ENCODE peak calls at places on chromosomes 5 and 9, in five cellular contexts. One of them, this sample, is unnamed.

GRCh38 chr9:20028849-20029231 is 240.0 kb upstream of the SLC24A2 start:
- DNase-seq in RWPE2: no peak
- DNase-seq in CD8-positive, alpha-beta T cell: no peak
- DNase-seq in A673: no peak
- DNase-seq in neuronal stem cell: no peak
- DNase-seq in this sample: no peak

GRCh38 chr5:101364469-101364868 is 461.4 kb upstream of the ST8SIA4 start:
- DNase-seq in RWPE2: no peak
- DNase-seq in CD8-positive, alpha-beta T cell: no peak
- DNase-seq in A673: no peak
- DNase-seq in neuronal stem cell: no peak
- DNase-seq in this sample: no peak

GRCh38 chr9:76441551-76442322 is 17.2 kb upstream of the GCNT1 start:
- DNase-seq in RWPE2: no peak
- DNase-seq in CD8-positive, alpha-beta T cell: no peak
- DNase-seq in A673: no peak
- DNase-seq in neuronal stem cell: no peak
- DNase-seq in this sample: no peak

GRCh38 chr5:126852104-126852531 is 75.2 kb downstream of the LMNB1 start:
- DNase-seq in RWPE2: no peak
- DNase-seq in CD8-positive, alpha-beta T cell: peak; percentile 21
- DNase-seq in A673: no peak
- DNase-seq in neuronal stem cell: no peak
- DNase-seq in this sample: no peak

GRCh38 chr9:100561256-100561655 is 16.6 kb upstream of the CAVIN4 start:
- DNase-seq in RWPE2: no peak
- DNase-seq in CD8-positive, alpha-beta T cell: no peak
- DNase-seq in A673: no peak
- DNase-seq in neuronal stem cell: no peak
- DNase-seq in this sample: no peak

GRCh38 chr5:37211661-37212060 is 37.5 kb downstream of the CPLANE1 start:
- DNase-seq in RWPE2: no peak
- DNase-seq in CD8-positive, alpha-beta T cell: no peak
- DNase-seq in A673: no peak
- DNase-seq in neuronal stem cell: no peak
- DNase-seq in this sample: no peak

GRCh38 chr9:76459691-76460635 is 981 bp downstream of the GCNT1 start:
- DNase-seq in RWPE2: peak; percentile 55
- DNase-seq in CD8-positive, alpha-beta T cell: no peak
- DNase-seq in A673: peak; percentile 23
- DNase-seq in neuronal stem cell: peak; percentile 23
- DNase-seq in this sample: peak; percentile 61

GRCh38 chr5:137516961-137517360 is 17.8 kb upstream of the SPOCK1 start:
- DNase-seq in RWPE2: no peak
- DNase-seq in CD8-positive, alpha-beta T cell: no peak
- DNase-seq in A673: no peak
- DNase-seq in neuronal stem cell: no peak
- DNase-seq in this sample: no peak

GRCh38 chr5:80092521-80093107 is 57.5 kb downstream of the THBS4 start:
- DNase-seq in RWPE2: no peak
- DNase-seq in CD8-positive, alpha-beta T cell: no peak
- DNase-seq in A673: no peak
- DNase-seq in neuronal stem cell: no peak
- DNase-seq in this sample: no peak

GRCh38 chr5:181260720-181261319 is at the start of gene TRIM52:
- DNase-seq in RWPE2: peak; percentile 95
- DNase-seq in CD8-positive, alpha-beta T cell: peak; percentile 86
- DNase-seq in A673: peak; percentile 91
- DNase-seq in neuronal stem cell: peak; percentile 94
- DNase-seq in this sample: peak; percentile 97

GRCh38 chr5:101977729-101978345 is 318.2 kb downstream of the SLCO4C1 start:
- DNase-seq in RWPE2: no peak
- DNase-seq in CD8-positive, alpha-beta T cell: no peak
- DNase-seq in A673: peak; percentile 72
- DNase-seq in neuronal stem cell: peak; percentile 56
- DNase-seq in this sample: peak; percentile 82

GRCh38 chr9:86355814-86356213 is 1.6 kb upstream of the TUT7 start:
- DNase-seq in RWPE2: no peak
- DNase-seq in CD8-positive, alpha-beta T cell: no peak
- DNase-seq in A673: no peak
- DNase-seq in neuronal stem cell: no peak
- DNase-seq in this sample: no peak

GRCh38 chr9:85658716-85659115 is 83.0 kb downstream of the AGTPBP1 start:
- DNase-seq in RWPE2: no peak
- DNase-seq in CD8-positive, alpha-beta T cell: no peak
- DNase-seq in A673: no peak
- DNase-seq in neuronal stem cell: no peak
- DNase-seq in this sample: no peak

GRCh38 chr5:62934319-62934718 is 355.7 kb downstream of the LRRC70 start:
- DNase-seq in RWPE2: no peak
- DNase-seq in CD8-positive, alpha-beta T cell: no peak
- DNase-seq in A673: no peak
- DNase-seq in neuronal stem cell: no peak
- DNase-seq in this sample: no peak

GRCh38 chr5:11494340-11494739 is 409.9 kb downstream of the CTNND2 start:
- DNase-seq in RWPE2: no peak
- DNase-seq in CD8-positive, alpha-beta T cell: no peak
- DNase-seq in A673: no peak
- DNase-seq in neuronal stem cell: no peak
- DNase-seq in this sample: peak; percentile 47

GRCh38 chr9:128371622-128372117 is 496 bp downstream of the URM1 start:
- DNase-seq in RWPE2: no peak
- DNase-seq in CD8-positive, alpha-beta T cell: no peak
- DNase-seq in A673: no peak
- DNase-seq in neuronal stem cell: no peak
- DNase-seq in this sample: no peak

GRCh38 chr5:143101740-143102386 is 301.6 kb downstream of the NR3C1 start:
- DNase-seq in RWPE2: no peak
- DNase-seq in CD8-positive, alpha-beta T cell: no peak
- DNase-seq in A673: no peak
- DNase-seq in neuronal stem cell: no peak
- DNase-seq in this sample: no peak

GRCh38 chr9:33112099-33112498 is 35.6 kb upstream of the SMU1 start:
- DNase-seq in RWPE2: no peak
- DNase-seq in CD8-positive, alpha-beta T cell: no peak
- DNase-seq in A673: no peak
- DNase-seq in neuronal stem cell: no peak
- DNase-seq in this sample: peak; percentile 29

GRCh38 chr9:70639853-70640814 is 225.7 kb upstream of the KLF9 start:
- DNase-seq in RWPE2: no peak
- DNase-seq in CD8-positive, alpha-beta T cell: no peak
- DNase-seq in A673: peak; percentile 61
- DNase-seq in neuronal stem cell: peak; percentile 64
- DNase-seq in this sample: peak; percentile 82

GRCh38 chr9:80410106-80410505 is 838.3 kb downstream of the TLE4 start:
- DNase-seq in RWPE2: no peak
- DNase-seq in CD8-positive, alpha-beta T cell: no peak
- DNase-seq in A673: peak; percentile 64
- DNase-seq in neuronal stem cell: no peak
- DNase-seq in this sample: no peak

GRCh38 chr5:30341492-30341891 is 852.0 kb upstream of the CDH6 start:
- DNase-seq in RWPE2: no peak
- DNase-seq in CD8-positive, alpha-beta T cell: no peak
- DNase-seq in A673: no peak
- DNase-seq in neuronal stem cell: no peak
- DNase-seq in this sample: no peak

GRCh38 chr5:1182360-1182632 is 19.1 kb upstream of the SLC6A19 start:
- DNase-seq in RWPE2: no peak
- DNase-seq in CD8-positive, alpha-beta T cell: no peak
- DNase-seq in A673: no peak
- DNase-seq in neuronal stem cell: no peak
- DNase-seq in this sample: no peak

GRCh38 chr5:1183424-1184162 is 17.8 kb upstream of the SLC6A19 start:
- DNase-seq in RWPE2: peak; percentile 66
- DNase-seq in CD8-positive, alpha-beta T cell: no peak
- DNase-seq in A673: no peak
- DNase-seq in neuronal stem cell: no peak
- DNase-seq in this sample: no peak

GRCh38 chr5:1184163-1184470 is 17.3 kb upstream of the SLC6A19 start:
- DNase-seq in RWPE2: no peak
- DNase-seq in CD8-positive, alpha-beta T cell: no peak
- DNase-seq in A673: no peak
- DNase-seq in neuronal stem cell: no peak
- DNase-seq in this sample: no peak

GRCh38 chr5:1181451-1182359 is 19.7 kb upstream of the SLC6A19 start:
- DNase-seq in RWPE2: peak; percentile 63
- DNase-seq in CD8-positive, alpha-beta T cell: no peak
- DNase-seq in A673: no peak
- DNase-seq in neuronal stem cell: no peak
- DNase-seq in this sample: no peak

DNA sequence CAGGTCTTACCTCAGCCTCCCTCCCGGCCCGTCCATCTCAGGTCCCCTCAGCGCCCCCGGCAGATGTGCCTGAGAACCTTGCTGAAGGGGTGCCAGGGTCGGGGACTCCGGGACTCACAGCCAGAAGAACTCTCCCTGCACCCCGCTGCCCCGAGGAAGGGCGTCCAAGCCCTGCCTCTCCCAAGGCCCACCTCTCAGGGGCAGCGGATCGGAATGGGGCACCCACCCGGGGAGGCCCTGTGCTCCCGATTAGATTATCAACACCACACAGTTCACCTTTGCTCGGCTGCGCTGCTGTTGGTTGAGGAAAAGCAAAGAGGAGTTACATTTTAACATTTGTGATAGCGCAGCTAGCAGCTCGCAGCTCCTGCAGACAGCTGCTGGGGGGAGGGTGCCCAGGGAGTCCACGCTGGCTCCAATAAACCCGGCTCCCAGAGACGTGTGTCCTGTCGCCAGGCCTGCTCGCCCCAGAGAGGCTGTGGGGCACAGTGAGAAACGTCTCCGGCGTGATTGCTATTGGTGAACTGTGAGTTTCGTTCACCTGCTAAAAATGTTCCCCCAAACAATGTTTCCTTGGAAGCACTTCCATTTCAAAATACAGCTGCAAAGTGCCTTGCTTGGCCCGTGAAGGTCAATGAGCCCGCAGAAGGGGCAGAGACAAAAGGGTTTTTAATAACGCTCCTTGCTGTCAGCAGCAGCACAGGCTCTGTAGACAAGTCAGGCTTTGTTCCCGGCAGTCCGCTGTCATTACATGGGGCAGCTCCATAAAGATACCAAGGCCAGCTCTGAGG is 18.6 kb upstream of the SLC6A19 start:
- DNase-seq in RWPE2: peak; percentile 56
- DNase-seq in CD8-positive, alpha-beta T cell: no peak
- DNase-seq in A673: no peak
- DNase-seq in neuronal stem cell: no peak
- DNase-seq in this sample: no peak
- H3K27ac ChIP-seq in RWPE2: no peak overlapping the region
- H3K27ac ChIP-seq in CD8-positive, alpha-beta T cell: no peak overlapping the region
- H3K27ac ChIP-seq in A673: no peak overlapping the region
- H3K27ac ChIP-seq in neuronal stem cell: peak overlapping the region; percentile 46
- H3K27ac ChIP-seq in this sample: no peak overlapping the region

GRCh38 chr5:52796507-52797103 is 8.9 kb downstream of the ITGA1 start:
- DNase-seq in RWPE2: no peak
- DNase-seq in CD8-positive, alpha-beta T cell: no peak
- DNase-seq in A673: no peak
- DNase-seq in neuronal stem cell: no peak
- DNase-seq in this sample: no peak
- H3K4me1 ChIP-seq in RWPE2: peaks cover 4% of the 10 kb centered on the region
- H3K4me1 ChIP-seq in CD8-positive, alpha-beta T cell: peaks cover 24% of the 10 kb centered on the region
- H3K4me1 ChIP-seq in A673: no peaks in the 10 kb centered on the region
- H3K4me1 ChIP-seq in neuronal stem cell: peaks cover under 1% of the 10 kb centered on the region
- H3K4me1 ChIP-seq in this sample: peaks cover 26% of the 10 kb centered on the region

GRCh38 chr5:87298687-87299362 is 31.1 kb downstream of the RASA1 start:
- DNase-seq in RWPE2: no peak
- DNase-seq in CD8-positive, alpha-beta T cell: no peak
- DNase-seq in A673: no peak
- DNase-seq in neuronal stem cell: no peak
- DNase-seq in this sample: no peak

GRCh38 chr5:87303324-87303723 is 35.6 kb downstream of the RASA1 start:
- DNase-seq in RWPE2: no peak
- DNase-seq in CD8-positive, alpha-beta T cell: no peak
- DNase-seq in A673: no peak
- DNase-seq in neuronal stem cell: no peak
- DNase-seq in this sample: no peak

GRCh38 chr5:87300176-87300575 is 32.5 kb downstream of the RASA1 start:
- DNase-seq in RWPE2: no peak
- DNase-seq in CD8-positive, alpha-beta T cell: no peak
- DNase-seq in A673: no peak
- DNase-seq in neuronal stem cell: no peak
- DNase-seq in this sample: no peak

GRCh38 chr5:87302061-87302460 is 34.4 kb downstream of the RASA1 start:
- DNase-seq in RWPE2: no peak
- DNase-seq in CD8-positive, alpha-beta T cell: no peak
- DNase-seq in A673: no peak
- DNase-seq in neuronal stem cell: no peak
- DNase-seq in this sample: no peak

GRCh38 chr5:87300744-87301143 is 33.1 kb downstream of the RASA1 start:
- DNase-seq in RWPE2: peak; percentile 78
- DNase-seq in CD8-positive, alpha-beta T cell: peak; percentile 16
- DNase-seq in A673: peak; percentile 25
- DNase-seq in neuronal stem cell: no peak
- DNase-seq in this sample: no peak
- H3K27ac ChIP-seq in RWPE2: peak overlapping the region; percentile 48
- H3K27ac ChIP-seq in CD8-positive, alpha-beta T cell: no peak overlapping the region
- H3K27ac ChIP-seq in A673: no peak overlapping the region
- H3K27ac ChIP-seq in neuronal stem cell: no peak overlapping the region
- H3K27ac ChIP-seq in this sample: no peak overlapping the region

GRCh38 chr9:94907246-94907936 is 180.9 kb downstream of the AOPEP start:
- DNase-seq in RWPE2: no peak
- DNase-seq in CD8-positive, alpha-beta T cell: no peak
- DNase-seq in A673: no peak
- DNase-seq in neuronal stem cell: no peak
- DNase-seq in this sample: no peak

GRCh38 chr9:94904806-94905205 is 178.3 kb downstream of the AOPEP start:
- DNase-seq in RWPE2: no peak
- DNase-seq in CD8-positive, alpha-beta T cell: no peak
- DNase-seq in A673: no peak
- DNase-seq in neuronal stem cell: no peak
- DNase-seq in this sample: no peak

GRCh38 chr9:94906713-94907112 is 180.2 kb downstream of the AOPEP start:
- DNase-seq in RWPE2: no peak
- DNase-seq in CD8-positive, alpha-beta T cell: no peak
- DNase-seq in A673: no peak
- DNase-seq in neuronal stem cell: no peak
- DNase-seq in this sample: no peak

GRCh38 chr9:94905606-94906005 is 179.1 kb downstream of the AOPEP start:
- DNase-seq in RWPE2: no peak
- DNase-seq in CD8-positive, alpha-beta T cell: no peak
- DNase-seq in A673: no peak
- DNase-seq in neuronal stem cell: no peak
- DNase-seq in this sample: no peak

GRCh38 chr9:94906181-94906580 is 179.7 kb downstream of the AOPEP start:
- DNase-seq in RWPE2: no peak
- DNase-seq in CD8-positive, alpha-beta T cell: no peak
- DNase-seq in A673: no peak
- DNase-seq in neuronal stem cell: no peak
- DNase-seq in this sample: no peak
- H3K4me1 ChIP-seq in RWPE2: peaks cover 15% of the 10 kb centered on the region
- H3K4me1 ChIP-seq in CD8-positive, alpha-beta T cell: no peaks in the 10 kb centered on the region
- H3K4me1 ChIP-seq in A673: peaks cover 14% of the 10 kb centered on the region
- H3K4me1 ChIP-seq in neuronal stem cell: peaks cover 38% of the 10 kb centered on the region
- H3K4me1 ChIP-seq in this sample: no peaks in the 10 kb centered on the region

This sample was measured in Karpas-422.